ENCODE peak calls at places on chromosomes 11 and 22, in ten cellular contexts. K is stimulated activated CD8-positive, alpha-beta memory T cell treated with anti-CD3 and anti-CD28 coated beads, Interleukin-4, amount 100 ng/mL, for 4 hours; D is ovary; Q is AG04450; M is activated CD4-positive, CD25-positive, alpha-beta regulatory T cell treated with anti-CD3 and anti-CD28 coated beads, Interleukin-2, amount 50 U/mL, for 72 hours; H is cardiac fibroblast; T is GM12892; W is neuronal stem cell; Z is globus pallidus; A is spleen. I is an unnamed sample.
A peak's percentile ranks its signal among the peaks of the same experiment; 100 is the strongest.

GRCh38 chr11:71294846-71295600 is 42.6 kb upstream of the SHANK2 start:
- DNase-seq in Q (no peak), A (no peak), Z (no peak), K (no peak), D (no peak), H (no peak), W (no peak), M (no peak), T (no peak), I (no peak)

GRCh38 chr11:112795142-112795815 is 165.9 kb upstream of the NCAM1 start:
- DNase-seq in H (peak; percentile 69), D (no peak), Q (no peak), W (no peak), T (peak; percentile 36), A (no peak), M (no peak), K (no peak), Z (no peak), I (peak; percentile 38)

GRCh38 chr11:127000291-127000968 is at the start of gene KIRREL3:
- DNase-seq in A (no peak), Z (peak; percentile 80), H (no peak), K (no peak), W (no peak), M (no peak), Q (no peak), T (no peak), D (no peak), I (peak; percentile 87)

GRCh38 chr11:47912843-47913437 is 64.8 kb upstream of the NUP160 start:
- DNase-seq in M (no peak), K (no peak), Q (no peak), T (no peak), W (no peak), D (no peak), Z (no peak), H (peak; percentile 63), A (no peak), I (no peak)

GRCh38 chr11:119421941-119422504 is 949 bp downstream of the THY1 start:
- DNase-seq in K (no peak), Q (no peak), D (no peak), H (peak; percentile 37), W (peak; percentile 40), A (no peak), Z (peak; percentile 74), M (no peak), T (no peak), I (peak; percentile 56)

GRCh38 chr11:76221365-76221764 is 15.1 kb upstream of the WNT11 start:
- DNase-seq in Q (no peak), T (no peak), K (no peak), M (no peak), D (no peak), Z (no peak), A (no peak), W (no peak), H (no peak), I (no peak)

GRCh38 chr22:30074994-30075393 is 5.3 kb upstream of the HORMAD2 start:
- DNase-seq in M (no peak), A (no peak), T (no peak), H (no peak), W (no peak), Z (no peak), D (no peak), K (no peak), Q (no peak), I (no peak)

GRCh38 chr11:99781074-99781473 is 760.3 kb downstream of the CNTN5 start:
- DNase-seq in D (no peak), K (no peak), A (no peak), Q (no peak), T (no peak), W (no peak), M (no peak), Z (no peak), H (no peak), I (no peak)

GRCh38 chr11:124751741-124752470 is at the start of gene VSIG2:
- DNase-seq in T (no peak), H (no peak), W (no peak), Q (no peak), A (peak; percentile 77), M (no peak), K (no peak), D (no peak), Z (no peak), I (no peak)

GRCh38 chr22:43819691-43820670 is 7.9 kb upstream of the EFCAB6 start:
- DNase-seq in M (no peak), K (no peak), Z (no peak), Q (no peak), T (no peak), D (no peak), A (no peak), H (no peak), W (no peak), I (no peak)

GRCh38 chr11:57249384-57250319 is 12.6 kb upstream of the APLNR start:
- DNase-seq in H (peak; percentile 76), K (no peak), Z (no peak), M (peak; percentile 53), D (peak; percentile 57), A (peak; percentile 81), Q (peak; percentile 39), T (no peak), W (peak; percentile 58), I (peak; percentile 72)

GRCh38 chr11:116960916-116961315 is 123.5 kb upstream of the APOA1 start:
- DNase-seq in M (no peak), W (no peak), H (peak; percentile 46), T (no peak), D (no peak), K (no peak), Z (no peak), Q (no peak), A (no peak), I (peak; percentile 38)

GRCh38 chr11:64754919-64755662 is 4.7 kb downstream of the PYGM start:
- DNase-seq in T (no peak), A (peak; percentile 67), Q (no peak), D (no peak), H (no peak), W (no peak), K (no peak), Z (no peak), M (no peak), I (no peak)

GRCh38 chr11:68338041-68338800 is 25.8 kb downstream of the LRP5 start:
- DNase-seq in Z (no peak), H (peak; percentile 37), M (no peak), D (no peak), W (no peak), K (no peak), A (no peak), Q (peak; percentile 37), T (no peak), I (peak; percentile 32)

GRCh38 chr11:30586251-30587144 is at the start of gene MPPED2:
- DNase-seq in M (peak; percentile 29), Z (peak; percentile 14), K (no peak), W (peak; percentile 79), D (peak; percentile 27), T (peak; percentile 52), A (peak; percentile 83), H (no peak), Q (no peak), I (peak; percentile 42)

GRCh38 chr11:2077061-2077802 is 62.0 kb downstream of the IGF2 start:
- DNase-seq in Z (no peak), H (peak; percentile 38), T (no peak), K (no peak), D (no peak), W (no peak), Q (no peak), M (peak; percentile 31), A (no peak), I (peak; percentile 17)

GRCh38 chr11:133501643-133502535 is 30.4 kb downstream of the OPCML start:
- DNase-seq in D (no peak), W (no peak), H (no peak), M (no peak), T (no peak), A (no peak), Q (no peak), Z (no peak), K (no peak), I (no peak)

GRCh38 chr11:121741316-121741715 is 288.5 kb upstream of the SORL1-AS1 start:
- DNase-seq in Q (no peak), W (no peak), Z (peak; percentile 51), A (no peak), K (no peak), T (no peak), D (no peak), H (peak; percentile 82), M (no peak), I (no peak)

GRCh38 chr11:36241512-36241911 is 47.7 kb downstream of the COMMD9 start:
- DNase-seq in K (no peak), A (no peak), W (no peak), D (no peak), T (no peak), M (no peak), Z (no peak), H (no peak), Q (no peak), I (no peak)

GRCh38 chr11:62048101-62048500 is 75.7 kb upstream of the INCENP start:
- DNase-seq in Q (no peak), Z (no peak), A (peak; percentile 2), M (no peak), D (no peak), T (no peak), H (peak; percentile 48), K (no peak), W (no peak), I (no peak)

GRCh38 chr11:105315287-105315686 is 175.7 kb upstream of the CARD18 start:
- DNase-seq in Q (no peak), W (no peak), A (no peak), M (no peak), T (no peak), K (no peak), D (no peak), Z (no peak), H (no peak), I (no peak)

GRCh38 chr11:83464181-83464580 is 178.0 kb upstream of the CCDC90B start:
- DNase-seq in Z (no peak), K (no peak), A (no peak), T (no peak), M (no peak), D (no peak), H (no peak), Q (no peak), W (no peak), I (no peak)

GRCh38 chr11:108340958-108341357 is 118.1 kb downstream of the ATM start:
- DNase-seq in W (no peak), T (no peak), K (no peak), Q (no peak), D (no peak), H (no peak), Z (no peak), A (no peak), M (no peak), I (no peak)